ENCODE peak calls at places on chromosomes 1 and 21, in four cellular contexts. One of them, this sample, is unnamed.

GRCh38 chr21:44466351-44466954 is 11.1 kb downstream of the LRRC3 start:
- DNase-seq in fibroblast of villous mesenchyme: no peak
- DNase-seq in retinal pigment epithelial cell: no peak
- DNase-seq in BE2C: no peak
- DNase-seq in this sample: no peak

GRCh38 chr1:16612332-16613172 is 812 bp downstream of the NBPF1 start:
- DNase-seq in retinal pigment epithelial cell: peak; percentile 55
- DNase-seq in BE2C: no peak
- DNase-seq in fibroblast of villous mesenchyme: peak; percentile 96
- DNase-seq in this sample: peak; percentile 85

GRCh38 chr1:18175530-18176377 is 68.2 kb downstream of the IGSF21 start:
- DNase-seq in BE2C: peak; percentile 30
- DNase-seq in retinal pigment epithelial cell: no peak
- DNase-seq in fibroblast of villous mesenchyme: no peak
- DNase-seq in this sample: no peak

GRCh38 chr1:110687244-110687643 is 12.5 kb upstream of the KCNA3 start:
- DNase-seq in BE2C: no peak
- DNase-seq in retinal pigment epithelial cell: no peak
- DNase-seq in fibroblast of villous mesenchyme: peak; percentile 16
- DNase-seq in this sample: peak; percentile 17

GRCh38 chr1:240094043-240094722 is 2.5 kb downstream of the FMN2 start:
- DNase-seq in BE2C: no peak
- DNase-seq in fibroblast of villous mesenchyme: no peak
- DNase-seq in retinal pigment epithelial cell: no peak
- DNase-seq in this sample: no peak

GRCh38 chr21:25161571-25161970 is 445.7 kb downstream of the MRPL39 start:
- DNase-seq in retinal pigment epithelial cell: no peak
- DNase-seq in BE2C: no peak
- DNase-seq in fibroblast of villous mesenchyme: no peak
- DNase-seq in this sample: no peak

GRCh38 chr21:14453964-14454641 is 71.2 kb upstream of the HSPA13 start:
- DNase-seq in BE2C: no peak
- DNase-seq in fibroblast of villous mesenchyme: no peak
- DNase-seq in retinal pigment epithelial cell: no peak
- DNase-seq in this sample: no peak

GRCh38 chr1:15680131-15680530 is 4.0 kb upstream of the PLEKHM2 start:
- DNase-seq in retinal pigment epithelial cell: peak; percentile 65
- DNase-seq in BE2C: no peak
- DNase-seq in fibroblast of villous mesenchyme: peak; percentile 64
- DNase-seq in this sample: peak; percentile 65

GRCh38 chr1:7255303-7256058 is 470.2 kb downstream of the CAMTA1 start:
- DNase-seq in BE2C: no peak
- DNase-seq in fibroblast of villous mesenchyme: peak; percentile 12
- DNase-seq in retinal pigment epithelial cell: no peak
- DNase-seq in this sample: peak; percentile 8

GRCh38 chr1:109040627-109041613 is 982 bp downstream of the WDR47 start:
- DNase-seq in retinal pigment epithelial cell: no peak
- DNase-seq in fibroblast of villous mesenchyme: peak; percentile 20
- DNase-seq in BE2C: peak; percentile 49
- DNase-seq in this sample: no peak

GRCh38 chr1:99621340-99621901 is 24.5 kb upstream of the PALMD start:
- DNase-seq in fibroblast of villous mesenchyme: no peak
- DNase-seq in retinal pigment epithelial cell: peak; percentile 84
- DNase-seq in BE2C: no peak
- DNase-seq in this sample: no peak

GRCh38 chr1:4655674-4656532 is 1.5 kb downstream of the AJAP1 start:
- DNase-seq in retinal pigment epithelial cell: no peak
- DNase-seq in BE2C: peak; percentile 38
- DNase-seq in fibroblast of villous mesenchyme: peak; percentile 21
- DNase-seq in this sample: no peak

GRCh38 chr1:213905315-213905714 is 82.5 kb upstream of the PROX1 start:
- DNase-seq in BE2C: no peak
- DNase-seq in fibroblast of villous mesenchyme: no peak
- DNase-seq in retinal pigment epithelial cell: no peak
- DNase-seq in this sample: no peak

GRCh38 chr1:90707363-90707710 is 9.8 kb downstream of the BARHL2 start:
- DNase-seq in fibroblast of villous mesenchyme: peak; percentile 24
- DNase-seq in retinal pigment epithelial cell: peak; percentile 22
- DNase-seq in BE2C: no peak
- DNase-seq in this sample: no peak

GRCh38 chr1:179119466-179119865 is 37.6 kb downstream of the TOR3A start:
- DNase-seq in fibroblast of villous mesenchyme: no peak
- DNase-seq in BE2C: no peak
- DNase-seq in retinal pigment epithelial cell: no peak
- DNase-seq in this sample: no peak

GRCh38 chr1:11342677-11343076 is 69.7 kb downstream of the UBIAD1 start:
- DNase-seq in fibroblast of villous mesenchyme: no peak
- DNase-seq in BE2C: peak; percentile 24
- DNase-seq in retinal pigment epithelial cell: no peak
- DNase-seq in this sample: no peak

GRCh38 chr1:65230741-65231439 is 78.5 kb upstream of the DNAJC6 start:
- DNase-seq in retinal pigment epithelial cell: no peak
- DNase-seq in fibroblast of villous mesenchyme: no peak
- DNase-seq in BE2C: no peak
- DNase-seq in this sample: no peak

GRCh38 chr1:107867892-107868291 is 97.1 kb downstream of the VAV3 start:
- DNase-seq in fibroblast of villous mesenchyme: no peak
- DNase-seq in retinal pigment epithelial cell: no peak
- DNase-seq in BE2C: no peak
- DNase-seq in this sample: no peak

GRCh38 chr1:28197682-28198415 is 21.4 kb upstream of the PTAFR start:
- DNase-seq in fibroblast of villous mesenchyme: no peak
- DNase-seq in BE2C: no peak
- DNase-seq in retinal pigment epithelial cell: no peak
- DNase-seq in this sample: no peak

GRCh38 chr1:175355414-175355813 is 162.8 kb upstream of the KIAA0040 start:
- DNase-seq in BE2C: no peak
- DNase-seq in fibroblast of villous mesenchyme: no peak
- DNase-seq in retinal pigment epithelial cell: no peak
- DNase-seq in this sample: no peak

DNA sequence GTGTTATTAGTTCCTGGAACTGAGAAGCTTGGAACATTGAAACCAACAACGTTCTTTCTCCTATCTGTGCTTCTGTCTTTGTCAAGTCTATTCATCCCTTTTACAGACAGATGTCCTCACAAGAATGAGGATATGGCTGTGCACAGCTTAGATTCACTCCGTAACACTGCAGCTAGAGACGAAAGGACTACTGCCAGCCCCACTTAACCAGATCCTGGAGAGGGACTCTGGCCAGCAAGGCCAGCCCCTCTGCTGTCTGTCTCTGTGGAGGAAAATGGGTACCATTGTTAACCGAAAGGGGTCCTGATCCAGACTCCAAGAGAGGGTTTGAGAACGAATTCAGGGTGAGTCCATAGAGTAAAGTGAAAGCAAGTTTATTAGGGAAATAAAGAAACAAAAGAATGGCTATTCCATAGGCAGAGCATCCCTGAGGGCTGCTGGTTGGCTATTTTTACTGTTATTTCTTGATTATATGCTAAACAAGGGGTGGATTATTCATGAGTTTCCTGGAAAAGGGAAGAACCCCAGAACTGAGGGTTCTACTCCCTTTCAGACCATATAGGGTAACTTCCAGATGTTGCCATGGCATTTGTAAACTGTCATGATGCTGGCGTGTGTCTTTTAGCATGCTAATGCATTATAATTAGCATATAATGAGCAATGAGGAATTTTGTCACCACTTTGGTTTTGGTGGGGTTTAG is 17.4 kb upstream of the USP24 start:
- DNase-seq in BE2C: no peak
- DNase-seq in fibroblast of villous mesenchyme: no peak
- DNase-seq in retinal pigment epithelial cell: no peak
- DNase-seq in this sample: no peak
- H3K4me3 ChIP-seq in BE2C: no peak overlapping the region
- H3K4me3 ChIP-seq in fibroblast of villous mesenchyme: no peak overlapping the region
- H3K4me3 ChIP-seq in retinal pigment epithelial cell: no peak overlapping the region
- H3K4me3 ChIP-seq in this sample: no peak overlapping the region

DNA sequence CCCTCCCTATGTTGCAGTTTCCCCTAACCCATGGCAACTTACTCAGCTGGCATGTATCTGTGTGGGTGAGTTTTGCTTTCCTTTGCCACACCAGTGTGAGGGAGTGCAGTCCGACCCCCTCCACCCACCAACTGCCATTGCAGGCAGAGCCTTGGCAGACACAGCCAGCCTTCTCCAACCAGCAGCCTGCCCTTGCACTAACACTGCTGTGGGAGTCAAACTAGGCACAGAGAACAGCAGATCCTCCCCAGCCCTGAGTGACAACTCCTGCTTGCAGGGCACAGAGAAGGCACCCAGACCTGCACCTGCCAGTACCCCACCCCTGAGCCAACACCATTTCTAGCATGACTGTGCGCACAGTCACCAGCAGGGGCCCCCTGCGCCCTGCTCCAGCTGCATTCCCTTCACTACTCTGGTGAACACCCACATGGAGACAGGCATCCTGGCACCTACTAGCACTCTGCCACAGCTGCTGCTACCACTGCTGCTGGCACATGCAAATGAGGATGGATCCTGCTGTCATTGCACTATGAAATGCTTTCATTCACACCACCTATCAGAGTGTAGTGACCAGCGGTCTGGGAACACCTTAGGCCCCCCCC is 98.4 kb downstream of the MAGI3 start:
- DNase-seq in retinal pigment epithelial cell: no peak
- DNase-seq in fibroblast of villous mesenchyme: no peak
- DNase-seq in BE2C: peak; percentile 18
- DNase-seq in this sample: no peak
- TF ChIP-seq CTCF in retinal pigment epithelial cell: peak; percentile 43
- TF ChIP-seq CTCF in fibroblast of villous mesenchyme: peak; percentile 20
- TF ChIP-seq CTCF in BE2C: peak; percentile 42
- TF ChIP-seq CTCF in this sample: peak; percentile 25

GRCh38 chr1:30755334-30755733 is 2.2 kb downstream of the LAPTM5 start:
- DNase-seq in fibroblast of villous mesenchyme: no peak
- DNase-seq in BE2C: no peak
- DNase-seq in retinal pigment epithelial cell: no peak
- DNase-seq in this sample: no peak
- H3K4me3 ChIP-seq in fibroblast of villous mesenchyme: no peak overlapping the region
- H3K4me3 ChIP-seq in BE2C: no peak overlapping the region
- H3K4me3 ChIP-seq in retinal pigment epithelial cell: no peak overlapping the region
- H3K4me3 ChIP-seq in this sample: no peak overlapping the region

DNA sequence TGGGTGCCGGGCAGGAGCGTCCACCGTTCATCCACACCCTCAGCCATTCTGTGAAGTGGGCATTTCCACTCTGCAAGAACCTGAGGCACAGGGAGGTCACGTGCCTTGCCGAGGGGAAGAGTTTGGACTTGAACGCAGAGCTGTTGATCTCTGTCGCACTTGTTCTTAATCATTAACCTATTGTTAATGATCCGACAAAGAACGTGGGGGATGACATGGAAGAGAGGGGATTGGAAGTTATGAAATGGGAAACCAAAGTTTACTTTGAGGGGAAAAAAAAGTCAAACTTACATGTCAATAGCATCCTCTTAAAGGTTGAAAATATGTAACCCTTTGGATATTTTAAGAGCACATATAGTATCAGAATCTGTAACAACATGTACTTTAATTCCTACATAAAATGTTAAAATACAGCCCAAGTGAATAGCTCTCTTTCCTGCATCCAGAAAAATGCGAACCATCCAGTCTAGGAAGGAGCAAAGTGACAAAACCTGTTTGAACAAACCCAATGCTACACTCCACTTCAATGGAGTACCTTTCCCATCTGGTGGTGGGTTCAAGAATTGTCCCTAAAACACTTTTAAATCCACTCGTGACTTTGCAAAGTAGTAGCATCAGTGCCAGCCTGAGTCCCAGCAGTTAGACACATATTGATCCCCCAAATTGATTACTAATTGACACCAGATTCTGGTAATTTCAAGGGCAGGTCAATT is 75.5 kb downstream of the SETD4 start:
- DNase-seq in BE2C: no peak
- DNase-seq in fibroblast of villous mesenchyme: no peak
- DNase-seq in retinal pigment epithelial cell: no peak
- DNase-seq in this sample: no peak
- TF ChIP-seq CTCF in BE2C: no peak
- TF ChIP-seq CTCF in fibroblast of villous mesenchyme: no peak
- TF ChIP-seq CTCF in retinal pigment epithelial cell: no peak
- TF ChIP-seq CTCF in this sample: no peak

GRCh38 chr1:193256019-193256418 is 69.6 kb upstream of the B3GALT2 start:
- DNase-seq in retinal pigment epithelial cell: no peak
- DNase-seq in BE2C: no peak
- DNase-seq in fibroblast of villous mesenchyme: no peak
- DNase-seq in this sample: no peak

GRCh38 chr1:193249187-193249586 is 62.8 kb upstream of the B3GALT2 start:
- DNase-seq in BE2C: no peak
- DNase-seq in fibroblast of villous mesenchyme: no peak
- DNase-seq in retinal pigment epithelial cell: no peak
- DNase-seq in this sample: no peak

DNA sequence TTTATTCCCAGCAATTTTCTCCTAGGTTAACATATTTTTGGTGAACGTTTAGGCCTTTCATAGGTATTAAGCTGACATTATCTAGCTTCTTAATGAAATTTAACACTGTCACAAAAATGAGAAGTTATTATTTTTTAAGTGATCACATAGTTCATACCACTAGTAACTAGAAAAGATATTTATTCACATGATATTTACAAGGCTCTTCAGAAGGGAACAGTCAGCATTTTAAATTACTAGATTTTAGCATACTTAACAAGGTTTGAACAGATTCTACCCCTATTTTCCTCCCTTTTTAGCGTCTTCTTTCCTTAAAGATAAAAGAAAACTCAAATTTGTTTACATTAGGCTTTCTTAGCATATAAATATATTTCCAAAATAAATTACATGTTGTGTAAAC is 65.5 kb upstream of the B3GALT2 start:
- DNase-seq in fibroblast of villous mesenchyme: peak; percentile 10
- DNase-seq in retinal pigment epithelial cell: no peak
- DNase-seq in BE2C: no peak
- DNase-seq in this sample: no peak
- H3K4me3 ChIP-seq in fibroblast of villous mesenchyme: no peak overlapping the region
- H3K4me3 ChIP-seq in retinal pigment epithelial cell: no peak overlapping the region
- H3K4me3 ChIP-seq in BE2C: no peak overlapping the region
- H3K4me3 ChIP-seq in this sample: no peak overlapping the region

GRCh38 chr21:37145635-37146111 is 72.6 kb downstream of the TTC3 start:
- DNase-seq in retinal pigment epithelial cell: no peak
- DNase-seq in BE2C: no peak
- DNase-seq in fibroblast of villous mesenchyme: no peak
- DNase-seq in this sample: no peak
- TF ChIP-seq CTCF in retinal pigment epithelial cell: no peak
- TF ChIP-seq CTCF in BE2C: no peak
- TF ChIP-seq CTCF in fibroblast of villous mesenchyme: no peak
- TF ChIP-seq CTCF in this sample: no peak

DNA sequence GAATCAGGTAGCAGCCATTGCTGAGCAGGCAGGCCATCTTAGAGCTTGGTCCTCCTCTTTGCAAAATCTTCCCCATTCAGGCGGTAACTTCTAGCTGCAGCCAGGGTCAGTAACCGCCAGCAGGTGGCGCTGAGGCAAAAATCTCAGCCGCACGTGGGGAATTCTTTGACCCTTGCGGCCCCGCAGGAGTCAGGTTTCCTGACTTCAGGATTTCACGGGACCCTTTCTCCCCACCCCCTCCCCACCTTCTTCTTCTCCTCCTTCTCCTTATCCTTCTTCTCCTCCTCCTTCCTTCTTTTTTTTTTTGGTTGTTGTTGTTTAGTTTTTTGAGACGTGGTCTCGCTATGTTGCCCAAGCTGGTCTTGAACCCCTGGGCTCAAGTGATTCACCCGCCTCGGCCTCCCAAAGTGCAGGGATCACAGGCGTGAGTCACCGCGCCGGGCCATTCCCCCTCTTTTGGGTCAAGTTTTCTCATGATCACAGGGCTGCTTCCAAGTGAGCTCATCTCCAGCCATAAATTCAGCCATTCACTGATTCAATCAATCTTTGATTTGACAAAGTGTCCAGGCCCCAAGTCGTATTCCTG is 33.4 kb upstream of the TENT5B start:
- DNase-seq in BE2C: peak; percentile 55
- DNase-seq in retinal pigment epithelial cell: no peak
- DNase-seq in fibroblast of villous mesenchyme: peak; percentile 51
- DNase-seq in this sample: no peak
- H3K4me3 ChIP-seq in BE2C: no peak overlapping the region
- H3K4me3 ChIP-seq in retinal pigment epithelial cell: no peak overlapping the region
- H3K4me3 ChIP-seq in fibroblast of villous mesenchyme: no peak overlapping the region
- H3K4me3 ChIP-seq in this sample: no peak overlapping the region

This sample was measured in AG09309.